ENCODE peak calls at places on chromosome 1, in four cellular contexts. N is dorsolateral prefrontal cortex, V is foreskin fibroblast, Q is lower lobe of right lung. R is an unnamed sample.
A peak's percentile ranks its signal among the peaks of the same experiment; 100 is the strongest.

GRCh38 chr1:212481438-212481767 is 48.7 kb downstream of the NENF start:
- DNase-seq in V (no peak), Q (no peak), N (no peak), R (no peak)

GRCh38 chr1:223479261-223479660 is 86.0 kb downstream of the CCDC185 start:
- DNase-seq in Q (no peak), N (no peak), V (no peak), R (no peak)

GRCh38 chr1:151867785-151868403 is 14.4 kb upstream of the THEM5 start:
- DNase-seq in N (no peak), Q (no peak), V (peak; percentile 79), R (peak; percentile 91)

GRCh38 chr1:224333309-224333926 is 3.4 kb upstream of the NVL start:
- DNase-seq in Q (no peak), N (no peak), V (peak; percentile 76), R (peak; percentile 74)

GRCh38 chr1:248825136-248825535 is 579 bp downstream of the SH3BP5L start:
- DNase-seq in V (peak; percentile 33), Q (no peak), N (no peak), R (no peak)

GRCh38 chr1:18541046-18541795 is 60.5 kb downstream of the KLHDC7A start:
- DNase-seq in V (no peak), N (no peak), Q (no peak), R (no peak)

GRCh38 chr1:206000641-206001339 is 2.4 kb downstream of the RAB7B start:
- DNase-seq in Q (no peak), V (no peak), N (no peak), R (no peak)

GRCh38 chr1:29664711-29665110 is 428.4 kb downstream of the PTPRU start:
- DNase-seq in Q (no peak), N (no peak), V (no peak), R (no peak)

GRCh38 chr1:223707270-223708000 is 4.9 kb upstream of the CAPN2 start:
- DNase-seq in N (no peak), Q (peak; percentile 71), V (peak; percentile 99), R (peak; percentile 95)

GRCh38 chr1:37727186-37727585 is 34.9 kb downstream of the CDCA8 start:
- DNase-seq in N (no peak), Q (no peak), V (no peak), R (no peak)

GRCh38 chr1:171212607-171213347 is 27.7 kb downstream of the FMO2 start:
- DNase-seq in N (no peak), V (no peak), Q (no peak), R (no peak)

GRCh38 chr1:161182214-161182613 is 4.9 kb upstream of the B4GALT3 start:
- DNase-seq in Q (no peak), V (peak; percentile 87), N (no peak), R (no peak)

GRCh38 chr1:228163004-228163753 is 2.4 kb upstream of the IBA57 start:
- DNase-seq in Q (peak; percentile 75), V (peak; percentile 56), N (no peak), R (peak; percentile 80)

GRCh38 chr1:181919729-181919991 is 141.9 kb downstream of the ZNF648 start:
- DNase-seq in V (no peak), N (no peak), Q (no peak), R (no peak)

GRCh38 chr1:36304970-36305914 is 926 bp upstream of the SH3D21 start:
- DNase-seq in V (peak; percentile 22), N (no peak), Q (no peak), R (no peak)

GRCh38 chr1:177340601-177341067 is 169.9 kb downstream of the BRINP2 start:
- DNase-seq in Q (no peak), N (no peak), V (peak; percentile 31), R (no peak)

GRCh38 chr1:152654110-152654509 is 9.1 kb upstream of the LCE2D start:
- DNase-seq in Q (peak; percentile 41), V (peak; percentile 56), N (peak; percentile 70), R (peak; percentile 58)

GRCh38 chr1:223109581-223110026 is 33.4 kb downstream of the TLR5 start:
- DNase-seq in N (no peak), Q (no peak), V (no peak), R (peak; percentile 15)

GRCh38 chr1:219581344-219581743 is 31.6 kb downstream of the ZC3H11B start:
- DNase-seq in V (no peak), Q (no peak), N (no peak), R (peak; percentile 13)

GRCh38 chr1:65182658-65183268 is 34.8 kb downstream of the AK4 start:
- DNase-seq in Q (no peak), V (no peak), N (no peak), R (no peak)

GRCh38 chr1:195939844-195940243 is 668.4 kb downstream of the KCNT2 start:
- DNase-seq in V (no peak), Q (no peak), N (no peak), R (no peak)

GRCh38 chr1:29602203-29602602 is 365.9 kb downstream of the PTPRU start:
- DNase-seq in N (no peak), Q (no peak), V (no peak), R (no peak)

GRCh38 chr1:53293123-53293522 is 34.7 kb downstream of the LRP8 start:
- DNase-seq in V (peak; percentile 60), Q (no peak), N (no peak), R (peak; percentile 65)

GRCh38 chr1:208513799-208514198 is 269.6 kb upstream of the PLXNA2 start:
- DNase-seq in N (no peak), V (peak; percentile 57), Q (no peak), R (no peak)

GRCh38 chr1:217188280-217189235 is 442.3 kb downstream of the GPATCH2 start:
- DNase-seq in Q (no peak), N (no peak), V (peak; percentile 17), R (peak; percentile 25)

GRCh38 chr1:208885046-208885445 is 640.9 kb upstream of the PLXNA2 start:
- DNase-seq in N (no peak), V (no peak), Q (no peak), R (no peak)

GRCh38 chr1:185438936-185439335 is 121.9 kb upstream of the IVNS1ABP start:
- DNase-seq in N (no peak), Q (no peak), V (peak; percentile 56), R (no peak)

GRCh38 chr1:234713440-234713839 is 103.5 kb upstream of the IRF2BP2 start:
- DNase-seq in V (no peak), Q (no peak), N (no peak), R (no peak)

GRCh38 chr1:245444181-245444580 is 289.4 kb downstream of the KIF26B start:
- DNase-seq in N (no peak), Q (no peak), V (no peak), R (no peak)

GRCh38 chr1:59163268-59164092 is 133.4 kb upstream of the FGGY start:
- DNase-seq in Q (no peak), V (peak; percentile 75), N (no peak), R (peak; percentile 64)

GRCh38 chr1:99268021-99268420 is 3.7 kb downstream of the PLPPR4 start:
- DNase-seq in Q (no peak), V (peak; percentile 70), N (no peak), R (no peak)

GRCh38 chr1:109259674-109260557 is 10.6 kb downstream of the CELSR2 start:
- DNase-seq in N (no peak), V (no peak), Q (no peak), R (no peak)
- H3K4me3 ChIP-seq in N (no peak overlapping the region), V (no peak overlapping the region), Q (no peak overlapping the region), R (no peak overlapping the region)

DNA sequence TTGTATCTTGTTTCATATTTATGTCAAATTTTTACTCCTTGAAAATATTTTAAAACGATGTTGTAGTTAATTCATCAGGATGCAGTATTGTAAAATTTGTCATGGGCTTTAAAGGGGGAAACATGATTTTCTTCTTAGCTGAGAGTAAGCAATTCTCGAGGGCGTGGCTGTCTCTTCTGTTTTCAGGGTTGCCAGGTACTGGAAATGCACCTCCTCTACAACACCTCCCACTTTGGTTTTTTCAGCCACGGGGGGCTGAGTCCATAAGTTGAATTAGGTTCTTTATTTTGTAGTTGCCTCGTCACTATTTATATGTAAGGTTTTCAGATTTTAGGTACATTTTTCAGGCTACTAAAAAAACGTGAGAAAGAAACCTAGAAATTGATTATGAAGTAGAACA is 64.0 kb downstream of the PRDM2 start:
- DNase-seq in V (no peak), Q (no peak), N (no peak), R (no peak)
- TF ChIP-seq CTCF in V (no peak), Q (no peak), N (no peak), R (no peak)

GRCh38 chr1:39898146-39898545 is 3.6 kb downstream of the MYCL start:
- DNase-seq in V (no peak), N (no peak), Q (no peak), R (no peak)
- H3K4me3 ChIP-seq in V (no peak overlapping the region), N (no peak overlapping the region), Q (no peak overlapping the region), R (no peak overlapping the region)

GRCh38 chr1:94801919-94802546 is 18.1 kb upstream of the SLC44A3 start:
- DNase-seq in Q (peak; percentile 54), N (no peak), V (peak; percentile 89), R (peak; percentile 92)
- TF ChIP-seq CTCF in Q (peak; percentile 59), N (peak; percentile 49), V (peak; percentile 25), R (peak; percentile 43)

GRCh38 chr1:230237805-230238204 is 170.8 kb downstream of the GALNT2 start:
- DNase-seq in N (no peak), Q (no peak), V (no peak), R (no peak)

GRCh38 chr1:230236301-230236700 is 169.3 kb downstream of the GALNT2 start:
- DNase-seq in N (no peak), Q (no peak), V (no peak), R (no peak)

GRCh38 chr1:230233786-230234185 is 166.7 kb downstream of the GALNT2 start:
- DNase-seq in V (no peak), N (no peak), Q (no peak), R (no peak)

GRCh38 chr1:230236951-230237350 is 169.9 kb downstream of the GALNT2 start:
- DNase-seq in V (peak; percentile 15), N (no peak), Q (no peak), R (peak; percentile 51)

GRCh38 chr1:230235876-230236275 is 168.8 kb downstream of the GALNT2 start:
- DNase-seq in N (no peak), V (no peak), Q (no peak), R (no peak)
- H3K4me3 ChIP-seq in N (no peak overlapping the region), V (no peak overlapping the region), Q (no peak overlapping the region), R (no peak overlapping the region)

R was measured in cardiac fibroblast.